ENCODE peak calls at places on chromosomes 3 and 15, in five cellular contexts. T is dermis microvascular lymphatic vessel endothelial cell, H is right cardiac atrium, X is chondrocyte, C is NCI-H345. K is an unnamed sample.

GRCh38 chr3:14847613-14848541 is 29.1 kb downstream of the FGD5 start:
- DNase-seq in T (no peak), H (peak; percentile 85), X (peak; percentile 62), C (no peak), K (no peak)

GRCh38 chr3:11560746-11561145 is 83.0 kb downstream of the VGLL4 start:
- DNase-seq in T (no peak), H (peak; percentile 56), X (peak; percentile 77), C (no peak), K (no peak)

GRCh38 chr15:100986158-100986896 is 67.2 kb downstream of the LRRK1 start:
- DNase-seq in T (no peak), H (no peak), X (no peak), C (no peak), K (no peak)

GRCh38 chr15:42498212-42499038 is 3.0 kb downstream of the SNAP23 start:
- DNase-seq in T (no peak), H (no peak), X (no peak), C (no peak), K (no peak)

GRCh38 chr15:29071193-29071906 is 185.6 kb downstream of the APBA2 start:
- DNase-seq in T (no peak), H (no peak), X (no peak), C (no peak), K (no peak)

GRCh38 chr3:195458188-195458800 is 15.5 kb upstream of the ACAP2 start:
- DNase-seq in T (no peak), H (no peak), X (no peak), C (no peak), K (peak; percentile 8)

GRCh38 chr3:197035577-197035976 is 6.0 kb upstream of the MELTF start:
- DNase-seq in T (no peak), H (no peak), X (no peak), C (no peak), K (no peak)

GRCh38 chr15:69298354-69298696 is 387 bp upstream of the PAQR5 start:
- DNase-seq in T (no peak), H (peak; percentile 55), X (no peak), C (no peak), K (no peak)

GRCh38 chr15:101201411-101202174 is 50.3 kb downstream of the CHSY1 start:
- DNase-seq in T (no peak), H (peak; percentile 96), X (peak; percentile 98), C (no peak), K (peak; percentile 60)

GRCh38 chr3:1439395-1439794 is 346.6 kb downstream of the CNTN6 start:
- DNase-seq in T (no peak), H (no peak), X (no peak), C (no peak), K (no peak)

GRCh38 chr3:159947220-159947619 is 41.4 kb upstream of the IL12A start:
- DNase-seq in T (no peak), H (no peak), X (no peak), C (no peak), K (no peak)

GRCh38 chr3:194806991-194807685 is 121.5 kb downstream of the FAM43A start:
- DNase-seq in T (no peak), H (no peak), X (no peak), C (no peak), K (peak; percentile 3)

GRCh38 chr3:124629492-124629891 is 100.8 kb upstream of the UMPS start:
- DNase-seq in T (no peak), H (no peak), X (no peak), C (no peak), K (no peak)

GRCh38 chr3:39707314-39707909 is 102.0 kb upstream of the MYRIP start:
- DNase-seq in T (peak; percentile 32), H (no peak), X (no peak), C (no peak), K (no peak)

GRCh38 chr3:98855811-98856400 is 45.6 kb downstream of the DCBLD2 start:
- DNase-seq in T (no peak), H (no peak), X (no peak), C (no peak), K (no peak)

GRCh38 chr3:138203938-138204337 is 16.8 kb downstream of the ARMC8 start:
- DNase-seq in T (no peak), H (no peak), X (no peak), C (no peak), K (no peak)

GRCh38 chr15:92921215-92922131 is 21.3 kb downstream of the CHD2 start:
- DNase-seq in T (no peak), H (no peak), X (no peak), C (no peak), K (no peak)

GRCh38 chr15:34693053-34693744 is 61.6 kb downstream of the GJD2 start:
- DNase-seq in T (no peak), H (no peak), X (no peak), C (no peak), K (no peak)

GRCh38 chr3:193951859-193952258 is 184.1 kb upstream of the HES1 start:
- DNase-seq in T (no peak), H (no peak), X (no peak), C (no peak), K (no peak)

GRCh38 chr15:72339777-72340177 is 19.8 kb upstream of the CELF6 start:
- DNase-seq in T (peak; percentile 71), H (no peak), X (no peak), C (peak; percentile 52), K (peak; percentile 55)

GRCh38 chr3:115709135-115709534 is 85.8 kb downstream of the GAP43 start:
- DNase-seq in T (no peak), H (no peak), X (no peak), C (no peak), K (no peak)

GRCh38 chr15:80455051-80455648 is 51.0 kb downstream of the ARNT2 start:
- DNase-seq in T (no peak), H (no peak), X (no peak), C (no peak), K (no peak)

GRCh38 chr15:73753250-73754130 is at the start of gene INSYN1:
- DNase-seq in T (no peak), H (peak; percentile 90), X (no peak), C (no peak), K (no peak)

GRCh38 chr3:116005404-116005803 is 382.1 kb downstream of the GAP43 start:
- DNase-seq in T (no peak), H (peak; percentile 52), X (no peak), C (no peak), K (no peak)

GRCh38 chr15:27949089-27949488 is 150.0 kb downstream of the OCA2 start:
- DNase-seq in T (no peak), H (no peak), X (no peak), C (no peak), K (no peak)

GRCh38 chr15:33865416-33865815 is 102.9 kb upstream of the CHRM5 start:
- DNase-seq in T (no peak), H (no peak), X (no peak), C (no peak), K (no peak)

GRCh38 chr15:78702609-78703332 is 61.8 kb upstream of the CHRNB4 start:
- DNase-seq in T (no peak), H (no peak), X (no peak), C (no peak), K (no peak)

GRCh38 chr3:126548556-126549466 is 9.9 kb downstream of the C3orf22 start:
- DNase-seq in T (no peak), H (no peak), X (peak; percentile 56), C (no peak), K (no peak)

GRCh38 chr15:96326551-96327154 is 3.8 kb upstream of the NR2F2 start:
- DNase-seq in T (no peak), H (peak; percentile 82), X (no peak), C (peak; percentile 35), K (no peak)

GRCh38 chr3:114213262-114213668 is 24.1 kb downstream of the ZNF80 start:
- DNase-seq in T (peak; percentile 86), H (no peak), X (no peak), C (no peak), K (no peak)

GRCh38 chr15:70264014-70264492 is 166.3 kb upstream of the TLE3 start:
- DNase-seq in T (no peak), H (peak; percentile 55), X (no peak), C (peak; percentile 53), K (peak; percentile 70)

GRCh38 chr3:32837789-32838188 is 20.0 kb downstream of the TRIM71 start:
- DNase-seq in T (no peak), H (no peak), X (no peak), C (no peak), K (no peak)

GRCh38 chr3:161273589-161274218 is 52.6 kb downstream of the NMD3 start:
- DNase-seq in T (peak; percentile 25), H (no peak), X (no peak), C (peak; percentile 30), K (no peak)

K was measured in HL-60.